ENCODE peak calls at places on chromosomes 13 and 19, in four cellular contexts. R is choroid plexus epithelial cell, H is body of pancreas, N is cardiac fibroblast. Q is an unnamed sample.

GRCh38 chr19:18287836-18288772 is 6.7 kb upstream of the JUND start:
- DNase-seq in R (peak), H (no peak), N (no peak), Q (no peak)

GRCh38 chr19:45901432-45901903 is 945 bp downstream of the MYPOP start:
- DNase-seq in R (peak), H (peak), N (peak), Q (no peak)

GRCh38 chr13:32695602-32696250 is 109.5 kb downstream of the PDS5B start:
- DNase-seq in R (peak), H (no peak), N (no peak), Q (no peak)

GRCh38 chr13:37097008-37097579 is 8.4 kb downstream of the CSNK1A1L start:
- DNase-seq in R (no peak), H (no peak), N (peak), Q (no peak)

GRCh38 chr19:18173572-18174294 is at the start of gene IFI30:
- DNase-seq in R (peak), H (peak), N (peak), Q (no peak)

GRCh38 chr19:2095338-2095938 is 688 bp downstream of the MOB3A start:
- DNase-seq in R (no peak), H (no peak), N (no peak), Q (no peak)

GRCh38 chr19:17950310-17951150 is 16.4 kb upstream of the KCNN1 start:
- DNase-seq in R (no peak), H (no peak), N (no peak), Q (no peak)

GRCh38 chr19:35120492-35120891 is 4.9 kb downstream of the FXYD3 start:
- DNase-seq in R (peak), H (peak), N (peak), Q (no peak)

GRCh38 chr19:48872884-48873475 is 759 bp downstream of the PPP1R15A start:
- DNase-seq in R (peak), H (peak), N (peak), Q (no peak)

GRCh38 chr19:46610851-46611770 is 10.0 kb downstream of the CALM3 start:
- DNase-seq in R (peak), H (no peak), N (no peak), Q (no peak)

GRCh38 chr19:51803965-51804364 is 9.0 kb downstream of the FPR3 start:
- DNase-seq in R (no peak), H (no peak), N (no peak), Q (no peak)

GRCh38 chr13:97004096-97004876 is 10.0 kb upstream of the OXGR1 start:
- DNase-seq in R (peak), H (no peak), N (peak), Q (no peak)

GRCh38 chr13:106186366-106187030 is 349.0 kb downstream of the EFNB2 start:
- DNase-seq in R (no peak), H (no peak), N (peak), Q (no peak)

GRCh38 chr13:109998808-109999528 is 212.6 kb upstream of the IRS2 start:
- DNase-seq in R (peak), H (no peak), N (peak), Q (no peak)

GRCh38 chr19:50195224-50195623 is 8.2 kb upstream of the MYH14 start:
- DNase-seq in R (no peak), H (no peak), N (no peak), Q (no peak)

GRCh38 chr19:1424182-1424955 is 13.8 kb upstream of the RPS15 start:
- DNase-seq in R (no peak), H (no peak), N (no peak), Q (no peak)

GRCh38 chr19:56139847-56140582 is 1.1 kb upstream of the ZNF444 start:
- DNase-seq in R (peak), H (peak), N (peak), Q (no peak)

GRCh38 chr19:46818812-46819211 is 30.4 kb upstream of the SLC1A5 start:
- DNase-seq in R (peak), H (no peak), N (peak), Q (no peak)

DNA sequence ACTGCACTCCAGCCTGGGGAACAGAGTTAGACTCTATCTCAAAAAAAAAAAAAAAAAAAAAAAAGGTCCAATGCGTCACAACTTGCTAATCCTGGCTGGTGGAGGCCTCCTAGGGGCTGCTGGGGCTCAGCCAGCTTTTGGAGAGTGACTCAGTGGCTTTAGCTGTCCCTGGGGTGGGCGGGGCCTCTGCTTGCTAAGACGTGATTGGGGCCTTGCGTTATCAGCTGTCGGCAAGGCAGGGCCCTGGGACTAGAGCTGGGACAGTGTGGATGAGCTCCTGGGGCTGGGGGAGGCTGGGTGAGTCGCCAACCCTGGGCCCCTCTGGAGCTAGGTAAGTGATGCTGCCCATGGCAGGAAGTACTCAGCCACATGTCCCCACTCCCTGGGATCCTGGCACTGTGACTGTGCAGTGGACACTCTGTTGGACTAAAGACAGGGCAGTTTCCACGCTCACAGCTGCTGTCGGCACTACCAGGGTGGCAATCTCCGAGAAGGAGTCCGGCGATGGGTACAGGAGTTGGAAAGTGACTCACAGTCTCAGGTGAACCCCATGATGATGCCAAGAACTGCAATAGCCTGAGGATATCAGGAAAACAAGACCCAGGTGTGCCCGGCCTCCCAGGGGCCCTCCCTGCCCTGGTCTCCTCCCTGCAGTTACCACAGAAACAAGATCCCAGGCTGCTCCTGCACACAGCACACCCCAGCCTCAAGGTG is 32.2 kb downstream of the F2RL3 start:
- DNase-seq in R (peak), H (no peak), N (peak), Q (no peak)
- TF ChIP-seq CTCF in R (no peak), H (no peak), N (no peak), Q (no peak)

GRCh38 chr19:32357720-32358119 is 12.3 kb downstream of the ZNF507 start:
- DNase-seq in R (peak), H (no peak), N (peak), Q (no peak)
- TF ChIP-seq CTCF in R (peak), H (no peak), N (peak), Q (peak)

DNA sequence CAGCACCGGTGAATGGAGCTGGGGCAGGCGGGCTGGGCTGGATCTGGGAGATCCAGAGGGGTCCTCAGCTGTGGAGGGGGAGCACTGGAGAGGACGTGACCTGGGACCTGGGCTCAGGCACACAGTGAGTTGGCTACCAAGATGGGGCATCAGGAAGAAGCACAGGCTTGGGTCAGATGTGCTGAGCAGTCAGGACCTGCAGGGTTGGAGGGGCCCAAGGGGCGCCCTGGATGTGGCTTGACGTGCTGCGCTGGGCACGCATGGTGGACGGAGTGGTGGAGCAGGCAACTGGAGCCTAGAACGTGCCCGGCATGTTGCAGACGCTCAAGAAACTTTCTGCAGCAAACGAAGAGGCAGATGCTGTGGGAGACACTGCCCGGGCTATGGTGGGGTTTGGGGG is 20.7 kb downstream of the PIP5K1C start:
- DNase-seq in R (no peak), H (no peak), N (no peak), Q (no peak)
- TF ChIP-seq CTCF in R (no peak), H (no peak), N (no peak), Q (no peak)

GRCh38 chr19:8513687-8514504 is at the start of gene ZNF414:
- DNase-seq in R (peak), H (peak), N (peak), Q (peak)
- TF ChIP-seq CTCF in R (no peak), H (no peak), N (no peak), Q (no peak)

Q was measured in type B pancreatic cell.